ENCODE peak calls at places on chromosomes 3 and 15, in nine cellular contexts. A is frontal cortex; H is hypothalamus; F is PC-3; I is NCI-H1930; G is fibroblast of pulmonary artery; V is stimulated activated CD8-positive, alpha-beta memory T cell treated with anti-CD3 and anti-CD28 coated beads, Interleukin-7, amount 100 ng/mL, for 4 hours; L is nephron progenitor cell; Y is heart right ventricle. R is an unnamed sample.

GRCh38 chr15:66452971-66453580 is 44.5 kb downstream of the SNAPC5 start:
- DNase-seq in A (no peak), H (no peak), F (no peak), I (no peak), G (no peak), V (no peak), L (no peak), Y (peak), R (no peak)

GRCh38 chr3:138114431-138114918 is 933 bp downstream of the DZIP1L start:
- DNase-seq in A (no peak), H (no peak), F (no peak), I (no peak), G (peak), V (no peak), L (peak), Y (peak), R (peak)

GRCh38 chr3:11290743-11291680 is 18.8 kb downstream of the ATG7 start:
- DNase-seq in A (no peak), H (no peak), F (peak), I (no peak), G (peak), V (peak), L (no peak), Y (no peak), R (no peak)

GRCh38 chr3:180179562-180179961 is 142.8 kb upstream of the PEX5L start:
- DNase-seq in A (no peak), H (no peak), F (no peak), I (no peak), G (no peak), V (no peak), L (no peak), Y (no peak), R (no peak)

GRCh38 chr3:65348596-65348995 is 660.8 kb upstream of the ADAMTS9 start:
- DNase-seq in A (no peak), H (no peak), F (peak), I (no peak), G (peak), V (no peak), L (no peak), Y (no peak), R (peak)

GRCh38 chr15:64950888-64951287 is 38.8 kb downstream of the SPG21 start:
- DNase-seq in A (no peak), H (no peak), F (peak), I (no peak), G (no peak), V (no peak), L (no peak), Y (no peak), R (no peak)

GRCh38 chr3:27596920-27597319 is 112.7 kb upstream of the SLC4A7 start:
- DNase-seq in A (no peak), H (no peak), F (peak), I (no peak), G (no peak), V (no peak), L (no peak), Y (no peak), R (peak)

GRCh38 chr3:127015282-127016042 is 32.5 kb downstream of the PLXNA1 start:
- DNase-seq in A (no peak), H (no peak), F (no peak), I (no peak), G (no peak), V (no peak), L (peak), Y (no peak), R (no peak)

GRCh38 chr15:56468271-56468912 is 3.5 kb upstream of the MNS1 start:
- DNase-seq in A (no peak), H (no peak), F (no peak), I (no peak), G (peak), V (no peak), L (no peak), Y (no peak), R (peak)

GRCh38 chr3:195467641-195468390 is 25.0 kb upstream of the ACAP2 start:
- DNase-seq in A (no peak), H (no peak), F (no peak), I (no peak), G (peak), V (no peak), L (no peak), Y (no peak), R (peak)

GRCh38 chr15:101641134-101641764 is 10.9 kb downstream of the TM2D3 start:
- DNase-seq in A (peak), H (peak), F (peak), I (peak), G (peak), V (peak), L (peak), Y (peak), R (peak)

GRCh38 chr3:112086857-112087524 is 802 bp downstream of the C3orf52 start:
- DNase-seq in A (no peak), H (no peak), F (peak), I (no peak), G (peak), V (no peak), L (peak), Y (no peak), R (peak)

GRCh38 chr15:58458076-58458475 is 26.3 kb downstream of the LIPC start:
- DNase-seq in A (no peak), H (no peak), F (no peak), I (no peak), G (peak), V (no peak), L (no peak), Y (peak), R (no peak)

GRCh38 chr3:126399756-126400155 is 5.0 kb downstream of the CFAP100 start:
- DNase-seq in A (no peak), H (no peak), F (no peak), I (no peak), G (no peak), V (no peak), L (no peak), Y (no peak), R (no peak)

GRCh38 chr3:176739169-176739568 is 458.1 kb downstream of the TBL1XR1 start:
- DNase-seq in A (no peak), H (no peak), F (peak), I (no peak), G (no peak), V (no peak), L (no peak), Y (no peak), R (peak)

GRCh38 chr3:101902041-101902440 is 52.7 kb downstream of the NFKBIZ start:
- DNase-seq in A (no peak), H (no peak), F (peak), I (no peak), G (peak), V (no peak), L (no peak), Y (no peak), R (peak)

GRCh38 chr15:77577350-77577749 is 55.4 kb downstream of the LINGO1 start:
- DNase-seq in A (peak), H (peak), F (no peak), I (no peak), G (no peak), V (no peak), L (no peak), Y (no peak), R (no peak)

GRCh38 chr3:168467085-168467714 is 371.5 kb upstream of the GOLIM4 start:
- DNase-seq in A (no peak), H (peak), F (peak), I (peak), G (peak), V (no peak), L (no peak), Y (peak), R (peak)

GRCh38 chr15:58793862-58794261 is 22.8 kb downstream of the MINDY2 start:
- DNase-seq in A (no peak), H (no peak), F (no peak), I (no peak), G (peak), V (no peak), L (no peak), Y (peak), R (no peak)

GRCh38 chr3:19573644-19574043 is 360.4 kb downstream of the EFHB start:
- DNase-seq in A (no peak), H (no peak), F (no peak), I (no peak), G (no peak), V (no peak), L (no peak), Y (no peak), R (no peak)

GRCh38 chr15:89396723-89397652 is 62.4 kb upstream of the POLG start:
- DNase-seq in A (no peak), H (no peak), F (no peak), I (no peak), G (no peak), V (no peak), L (no peak), Y (no peak), R (no peak)

GRCh38 chr3:150875548-150875947 is 29.7 kb downstream of the MINDY4B start:
- DNase-seq in A (no peak), H (no peak), F (no peak), I (no peak), G (peak), V (no peak), L (no peak), Y (no peak), R (no peak)

GRCh38 chr3:11480663-11481298 is 162.9 kb downstream of the VGLL4 start:
- DNase-seq in A (no peak), H (no peak), F (no peak), I (peak), G (no peak), V (no peak), L (peak), Y (no peak), R (no peak)

GRCh38 chr15:91257755-91258435 is 157.8 kb downstream of the SV2B start:
- DNase-seq in A (no peak), H (no peak), F (no peak), I (no peak), G (no peak), V (no peak), L (no peak), Y (no peak), R (no peak)